ENCODE peak calls at places on chromosome 18, in five cellular contexts. A, Y, U, R and X are unnamed samples.
A peak's percentile ranks its signal among the peaks of the same experiment; 100 is the strongest.

GRCh38 chr18:21341141-21341540 is 99.1 kb downstream of the GREB1L start:
- DNase-seq in A (no peak), Y (peak; percentile 35), U (no peak), R (no peak), X (no peak)

GRCh38 chr18:58287626-58288289 is 243.7 kb downstream of the NEDD4L start:
- DNase-seq in A (no peak), Y (no peak), U (no peak), R (no peak), X (no peak)

GRCh38 chr18:54222922-54223567 is 1.4 kb downstream of the MBD2 start:
- DNase-seq in A (peak; percentile 93), Y (no peak), U (peak; percentile 25), R (peak; percentile 12), X (no peak)

GRCh38 chr18:48293954-48294893 is 115.0 kb downstream of the ZBTB7C start:
- DNase-seq in A (no peak), Y (peak; percentile 29), U (no peak), R (no peak), X (no peak)

GRCh38 chr18:2963048-2963447 is 49.9 kb downstream of the LPIN2 start:
- DNase-seq in A (peak; percentile 47), Y (no peak), U (peak; percentile 39), R (no peak), X (no peak)

GRCh38 chr18:79911009-79911870 is 40.2 kb downstream of the SLC66A2 start:
- DNase-seq in A (no peak), Y (no peak), U (no peak), R (no peak), X (no peak)

GRCh38 chr18:64419156-64419555 is 270.3 kb upstream of the LINC00305 start:
- DNase-seq in A (no peak), Y (no peak), U (no peak), R (no peak), X (no peak)

GRCh38 chr18:22250591-22250996 is 81.2 kb downstream of the GATA6 start:
- DNase-seq in A (peak; percentile 23), Y (peak; percentile 42), U (no peak), R (peak; percentile 74), X (peak; percentile 30)

GRCh38 chr18:51621103-51621969 is 423.9 kb upstream of the MEX3C start:
- DNase-seq in A (peak; percentile 82), Y (peak; percentile 69), U (no peak), R (peak; percentile 1), X (peak; percentile 76)

GRCh38 chr18:79371536-79372210 is 24.1 kb upstream of the NFATC1 start:
- DNase-seq in A (no peak), Y (no peak), U (no peak), R (no peak), X (no peak)

GRCh38 chr18:38330573-38330972 is 765.0 kb upstream of the CELF4 start:
- DNase-seq in A (no peak), Y (no peak), U (no peak), R (no peak), X (no peak)

GRCh38 chr18:61554117-61554776 is 221.0 kb downstream of the CDH20 start:
- DNase-seq in A (no peak), Y (no peak), U (peak; percentile 23), R (no peak), X (no peak)

GRCh38 chr18:43866696-43867095 is 589.4 kb upstream of the SYT4 start:
- DNase-seq in A (no peak), Y (no peak), U (no peak), R (no peak), X (no peak)

GRCh38 chr18:50151876-50152275 is 43.1 kb downstream of the MYO5B start:
- DNase-seq in A (no peak), Y (peak; percentile 3), U (no peak), R (no peak), X (no peak)

GRCh38 chr18:50805732-50806131 is 14.1 kb downstream of the MRO start:
- DNase-seq in A (no peak), Y (peak; percentile 19), U (no peak), R (no peak), X (no peak)

GRCh38 chr18:55504808-55505207 is 83.2 kb downstream of the TCF4 start:
- DNase-seq in A (no peak), Y (no peak), U (no peak), R (no peak), X (no peak)

GRCh38 chr18:44098551-44099098 is 582.1 kb upstream of the SETBP1 start:
- DNase-seq in A (peak; percentile 53), Y (peak; percentile 71), U (no peak), R (no peak), X (peak; percentile 2)

GRCh38 chr18:68840554-68841263 is 42.8 kb downstream of the CCDC102B start:
- DNase-seq in A (no peak), Y (peak; percentile 95), U (no peak), R (peak; percentile 23), X (no peak)

GRCh38 chr18:63177822-63178525 is 141.6 kb downstream of the BCL2 start:
- DNase-seq in A (peak; percentile 64), Y (peak; percentile 50), U (no peak), R (no peak), X (no peak)

GRCh38 chr18:38611036-38611964 is 1045.7 kb upstream of the CELF4 start:
- DNase-seq in A (no peak), Y (no peak), U (no peak), R (no peak), X (peak; percentile 82)

GRCh38 chr18:63320690-63321265 is 1.2 kb upstream of the BCL2 start:
- DNase-seq in A (peak; percentile 80), Y (no peak), U (no peak), R (no peak), X (peak; percentile 43)

GRCh38 chr18:50644807-50645206 is 84.9 kb downstream of the MAPK4 start:
- DNase-seq in A (no peak), Y (peak; percentile 22), U (no peak), R (peak; percentile 23), X (peak; percentile 43)

GRCh38 chr18:13680612-13681011 is 45.7 kb downstream of the FAM210A start:
- DNase-seq in A (peak; percentile 66), Y (no peak), U (no peak), R (peak; percentile 29), X (peak; percentile 54)

GRCh38 chr18:40088130-40088529 is 1866.9 kb upstream of the PIK3C3 start:
- DNase-seq in A (no peak), Y (no peak), U (no peak), R (no peak), X (no peak)

GRCh38 chr18:58135806-58136331 is 91.8 kb downstream of the NEDD4L start:
- DNase-seq in A (peak; percentile 90), Y (peak; percentile 71), U (peak; percentile 11), R (peak; percentile 67), X (peak; percentile 71)

GRCh38 chr18:8097399-8097798 is 511.8 kb upstream of the RAB12 start:
- DNase-seq in A (no peak), Y (no peak), U (no peak), R (no peak), X (no peak)

GRCh38 chr18:48754993-48755473 is 195.7 kb downstream of the SMAD7 start:
- DNase-seq in A (no peak), Y (no peak), U (no peak), R (no peak), X (no peak)

GRCh38 chr18:77127769-77128671 is 4.6 kb downstream of the MBP start:
- DNase-seq in A (peak; percentile 94), Y (peak; percentile 94), U (no peak), R (no peak), X (no peak)

GRCh38 chr18:6960656-6961055 is 156.9 kb downstream of the LAMA1 start:
- DNase-seq in A (no peak), Y (peak; percentile 50), U (no peak), R (no peak), X (peak; percentile 43)

GRCh38 chr18:4126939-4127338 is 328.2 kb downstream of the DLGAP1 start:
- DNase-seq in A (no peak), Y (no peak), U (no peak), R (no peak), X (no peak)

GRCh38 chr18:12409466-12409865 is 1.7 kb downstream of the PRELID3A start:
- DNase-seq in A (no peak), Y (peak; percentile 15), U (no peak), R (no peak), X (no peak)

GRCh38 chr18:56233595-56233994 is 404.8 kb downstream of the TXNL1 start:
- DNase-seq in A (no peak), Y (peak; percentile 93), U (no peak), R (no peak), X (no peak)

GRCh38 chr18:32048507-32049091 is 30.0 kb downstream of the RNF125 start:
- DNase-seq in A (no peak), Y (peak; percentile 86), U (no peak), R (no peak), X (no peak)

GRCh38 chr18:58045265-58046086 is 1.4 kb downstream of the NEDD4L start:
- DNase-seq in A (peak; percentile 60), Y (peak; percentile 26), U (peak; percentile 25), R (peak; percentile 48), X (peak; percentile 24)

GRCh38 chr18:28078298-28078697 is 98.6 kb downstream of the CDH2 start:
- DNase-seq in A (no peak), Y (no peak), U (no peak), R (no peak), X (no peak)

DNA sequence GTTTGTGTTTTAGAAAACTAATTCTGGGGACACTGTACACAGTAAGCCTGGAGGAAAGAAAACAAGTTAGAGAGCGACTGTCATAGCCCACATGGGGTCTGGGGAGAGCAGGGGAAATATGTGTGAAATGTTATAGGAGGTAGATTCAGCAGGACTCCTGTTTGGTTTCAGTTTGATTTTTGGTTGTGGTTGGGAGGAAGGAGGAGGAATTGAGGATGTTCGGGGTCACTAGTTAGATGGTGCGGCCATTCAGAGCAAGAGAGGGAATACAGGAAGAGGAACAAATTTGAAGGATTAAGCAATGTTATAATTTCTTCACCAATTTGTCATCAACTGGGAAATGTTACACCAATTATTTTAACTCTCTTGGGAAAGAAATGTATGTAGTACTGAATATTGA is 25.1 kb downstream of the TTC39C start:
- DNase-seq in A (no peak), Y (no peak), U (no peak), R (no peak), X (no peak)
- H3K9me3 ChIP-seq in A (no peaks in the 10 kb centered on the region), Y (no peaks in the 10 kb centered on the region), U (no peaks in the 10 kb centered on the region), R (no peaks in the 10 kb centered on the region), X (no peaks in the 10 kb centered on the region)

GRCh38 chr18:70840649-70841048 is 551.8 kb downstream of the SOCS6 start:
- DNase-seq in A (no peak), Y (no peak), U (no peak), R (no peak), X (no peak)
- H3K9me3 ChIP-seq in A (no peaks in the 10 kb centered on the region), Y (no peaks in the 10 kb centered on the region), U (no peaks in the 10 kb centered on the region), R (no peaks in the 10 kb centered on the region), X (no peaks in the 10 kb centered on the region)

GRCh38 chr18:35246831-35247230 is 6.0 kb downstream of the ZNF397 start:
- DNase-seq in A (no peak), Y (no peak), U (no peak), R (no peak), X (no peak)

GRCh38 chr18:35244671-35245070 is 3.8 kb downstream of the ZNF397 start:
- DNase-seq in A (no peak), Y (no peak), U (no peak), R (no peak), X (no peak)

GRCh38 chr18:35245719-35246317 is 5.0 kb downstream of the ZNF397 start:
- DNase-seq in A (no peak), Y (no peak), U (no peak), R (no peak), X (no peak)

GRCh38 chr18:35248429-35248828 is 7.6 kb downstream of the ZNF397 start:
- DNase-seq in A (no peak), Y (no peak), U (no peak), R (no peak), X (no peak)

GRCh38 chr18:35247412-35248249 is 6.8 kb downstream of the ZNF397 start:
- DNase-seq in A (peak; percentile 64), Y (peak; percentile 6), U (no peak), R (no peak), X (no peak)
- H3K9me3 ChIP-seq in A (peaks cover 51% of the 10 kb centered on the region), Y (peaks cover 7% of the 10 kb centered on the region), U (peaks cover 3% of the 10 kb centered on the region), R (peaks cover 25% of the 10 kb centered on the region), X (no peaks in the 10 kb centered on the region)

GRCh38 chr18:10101293-10101701 is 187.5 kb downstream of the VAPA start:
- DNase-seq in A (no peak), Y (peak; percentile 66), U (no peak), R (no peak), X (no peak)
- H3K9me3 ChIP-seq in A (no peaks in the 10 kb centered on the region), Y (no peaks in the 10 kb centered on the region), U (no peaks in the 10 kb centered on the region), R (no peaks in the 10 kb centered on the region), X (no peaks in the 10 kb centered on the region)